ENCODE peak calls at places on chromosomes 12 and 14, in eight cellular contexts. N is mammary epithelial cell, L is GM20000, J is heart right ventricle, A is mesothelial cell of epicardium, S is left lung, P is natural killer cell, T is sigmoid colon. X is an unnamed sample.

GRCh38 chr14:41498959-41499358 is 107.7 kb upstream of the LRFN5 start:
- DNase-seq in J (no peak), A (no peak), S (no peak), T (no peak), P (no peak), L (no peak), N (peak; percentile 52), X (no peak)

GRCh38 chr14:52338282-52338681 is 24.2 kb downstream of the PTGER2 start:
- DNase-seq in A (no peak), S (no peak), P (no peak), T (no peak), N (peak; percentile 49), J (no peak), L (no peak), X (no peak)

GRCh38 chr14:90336985-90337384 is 5.2 kb upstream of the NRDE2 start:
- DNase-seq in A (no peak), S (no peak), N (no peak), J (no peak), P (no peak), L (no peak), T (no peak), X (no peak)

GRCh38 chr14:100641274-100641860 is 54.1 kb upstream of the BEGAIN start:
- DNase-seq in P (no peak), A (no peak), S (no peak), T (no peak), J (no peak), L (no peak), N (no peak), X (no peak)

GRCh38 chr14:100729982-100730381 is 3.3 kb downstream of the DLK1 start:
- DNase-seq in J (no peak), L (no peak), N (no peak), P (no peak), S (no peak), T (no peak), A (no peak), X (no peak)

GRCh38 chr12:94284859-94285258 is 136.5 kb downstream of the PLXNC1 start:
- DNase-seq in P (no peak), S (no peak), A (no peak), L (no peak), J (no peak), N (no peak), T (no peak), X (no peak)

GRCh38 chr14:70555890-70556289 is 21.1 kb upstream of the ADAM20 start:
- DNase-seq in A (no peak), T (no peak), P (no peak), S (peak; percentile 43), L (no peak), J (peak; percentile 20), N (peak; percentile 63), X (no peak)

GRCh38 chr12:34393821-34394150 is 371.5 kb downstream of the ALG10 start:
- DNase-seq in L (no peak), S (peak; percentile 49), T (no peak), A (peak; percentile 8), J (no peak), N (no peak), P (no peak), X (peak; percentile 44)

GRCh38 chr14:35390577-35391387 is 13.8 kb downstream of the NFKBIA start:
- DNase-seq in L (no peak), T (no peak), J (no peak), P (no peak), S (no peak), A (no peak), N (peak; percentile 31), X (no peak)

GRCh38 chr12:122399254-122399591 is 23.2 kb downstream of the CLIP1 start:
- DNase-seq in T (no peak), A (no peak), P (no peak), N (peak; percentile 16), J (no peak), S (no peak), L (no peak), X (no peak)

GRCh38 chr14:68823434-68824206 is 30.8 kb upstream of the ZFP36L1 start:
- DNase-seq in J (no peak), S (no peak), A (no peak), L (no peak), T (no peak), N (no peak), P (no peak), X (no peak)

GRCh38 chr14:29927596-29928341 is at the start of gene PRKD1:
- DNase-seq in T (peak; percentile 78), A (peak; percentile 48), N (peak; percentile 37), L (peak; percentile 40), P (no peak), S (peak; percentile 88), J (peak; percentile 76), X (peak; percentile 78)

GRCh38 chr14:89466939-89467338 is 49.9 kb upstream of the FOXN3 start:
- DNase-seq in L (no peak), S (no peak), J (no peak), P (peak; percentile 23), N (no peak), T (no peak), A (no peak), X (no peak)

GRCh38 chr12:56160894-56161667 is 2.9 kb downstream of the MYL6 start:
- DNase-seq in S (no peak), A (no peak), L (no peak), N (no peak), T (no peak), P (no peak), J (no peak), X (no peak)

GRCh38 chr14:98707522-98707921 is 564.5 kb downstream of the BCL11B start:
- DNase-seq in A (no peak), S (no peak), J (no peak), N (no peak), L (no peak), T (no peak), P (no peak), X (no peak)

GRCh38 chr14:80426686-80427085 is 215.4 kb upstream of the DIO2 start:
- DNase-seq in S (no peak), P (no peak), N (peak; percentile 58), T (no peak), L (no peak), A (no peak), J (no peak), X (no peak)

GRCh38 chr14:63045234-63045611 is at the start of gene KCNH5:
- DNase-seq in P (no peak), T (no peak), A (peak; percentile 68), J (peak; percentile 25), N (peak; percentile 53), S (peak; percentile 69), L (no peak), X (peak; percentile 80)

GRCh38 chr12:106140223-106140986 is 1.7 kb upstream of the NUAK1 start:
- DNase-seq in T (no peak), S (no peak), P (no peak), L (no peak), A (no peak), J (peak; percentile 16), N (no peak), X (no peak)

GRCh38 chr14:23183479-23183878 is at the start of gene SLC7A8:
- DNase-seq in P (no peak), N (no peak), A (peak; percentile 34), J (peak; percentile 51), L (no peak), T (peak; percentile 82), S (peak; percentile 82), X (no peak)

GRCh38 chr14:21768116-21768874 is 94.7 kb upstream of the OR4E1 start:
- DNase-seq in T (no peak), J (no peak), P (no peak), L (peak; percentile 32), A (no peak), N (peak; percentile 24), S (no peak), X (no peak)
- TF ChIP-seq CTCF in T (no peak), J (peak; percentile 33), P (peak; percentile 56), L (peak; percentile 18), A (peak; percentile 45), N (peak; percentile 65), S (peak; percentile 20), X (peak; percentile 70)

GRCh38 chr14:25406818-25407217 is 356.9 kb upstream of the STXBP6 start:
- DNase-seq in J (no peak), A (no peak), P (no peak), T (no peak), L (no peak), S (no peak), N (peak; percentile 8), X (no peak)

GRCh38 chr14:25413058-25413457 is 363.1 kb upstream of the STXBP6 start:
- DNase-seq in S (no peak), L (no peak), N (no peak), T (no peak), A (no peak), P (no peak), J (no peak), X (no peak)

GRCh38 chr14:25411933-25412757 is 362.2 kb upstream of the STXBP6 start:
- DNase-seq in S (no peak), T (peak; percentile 69), N (no peak), L (no peak), P (no peak), A (no peak), J (no peak), X (no peak)
- TF ChIP-seq CTCF in S (peak; percentile 28), T (no peak), N (peak; percentile 22), L (no peak), P (no peak), A (peak; percentile 34), J (no peak), X (peak; percentile 65)

GRCh38 chr12:66446276-66446675 is 144.0 kb downstream of the HELB start:
- DNase-seq in A (no peak), T (no peak), S (no peak), L (no peak), J (no peak), P (no peak), N (no peak), X (no peak)

GRCh38 chr12:66447643-66448042 is 145.3 kb downstream of the HELB start:
- DNase-seq in A (no peak), S (no peak), T (no peak), P (no peak), J (no peak), L (no peak), N (no peak), X (no peak)

GRCh38 chr12:66453111-66453510 is 150.8 kb downstream of the HELB start:
- DNase-seq in N (no peak), P (no peak), J (no peak), A (no peak), T (no peak), L (no peak), S (no peak), X (no peak)

GRCh38 chr12:66453837-66454236 is 151.5 kb downstream of the HELB start:
- DNase-seq in L (peak; percentile 12), P (no peak), T (no peak), N (peak; percentile 2), A (no peak), J (no peak), S (no peak), X (no peak)

DNA sequence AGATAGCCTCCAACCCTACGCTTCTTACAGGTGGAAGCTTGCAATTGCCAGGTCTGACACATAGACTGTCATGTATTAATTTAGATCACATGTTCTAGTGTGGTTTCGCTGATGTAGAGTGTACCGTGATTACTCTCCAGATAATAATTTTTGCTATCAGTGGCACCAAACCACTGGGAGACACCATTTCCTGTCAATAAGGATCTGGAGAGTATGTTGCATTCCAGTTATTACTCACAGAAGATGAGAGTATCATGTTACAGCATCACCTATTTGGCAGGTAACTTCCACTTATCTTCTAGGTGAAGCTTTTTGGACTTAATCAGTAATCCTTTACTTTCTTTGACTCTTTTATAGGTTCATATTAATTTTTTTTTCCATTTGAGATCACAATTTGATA is 147.2 kb downstream of the HELB start:
- DNase-seq in P (no peak), S (no peak), L (no peak), T (no peak), A (no peak), J (no peak), N (peak; percentile 90), X (no peak)
- TF ChIP-seq CTCF in P (no peak), S (no peak), L (no peak), T (no peak), A (no peak), J (no peak), N (peak; percentile 10), X (no peak)

GRCh38 chr12:89709994-89710872 is 1.6 kb upstream of the ATP2B1 start:
- DNase-seq in N (no peak), L (no peak), P (no peak), S (no peak), J (peak; percentile 67), A (peak; percentile 46), T (peak; percentile 86), X (peak; percentile 80)
- TF ChIP-seq CTCF in N (no peak), L (no peak), P (no peak), S (no peak), J (no peak), A (no peak), T (no peak), X (no peak)

X was measured in type B pancreatic cell.